ENCODE peak calls at places on chromosomes 1 and 21, in seven cellular contexts. P is mesenchymal stem cell, Z is H9, G is neuronal stem cell, B is trophoblast cell, A is mesendoderm, D is H1. U is an unnamed sample.

GRCh38 chr1:26142165-26142564 is 16.7 kb upstream of the FAM110D start:
- DNase-seq in P (no peak), Z (no peak), G (no peak), B (no peak), A (no peak), D (peak), U (no peak)

GRCh38 chr1:221392453-221392852 is 349.4 kb downstream of the DUSP10 start:
- DNase-seq in P (peak), Z (no peak), G (no peak), B (no peak), A (no peak), D (no peak), U (peak)

GRCh38 chr1:115426990-115427389 is 88.9 kb upstream of the NGF start:
- DNase-seq in P (no peak), Z (no peak), G (no peak), B (no peak), A (no peak), D (no peak), U (no peak)

GRCh38 chr21:42684109-42684916 is 30.9 kb downstream of the PDE9A start:
- DNase-seq in P (no peak), Z (no peak), G (no peak), B (no peak), A (no peak), D (no peak), U (no peak)

GRCh38 chr1:37189111-37189510 is 154.8 kb upstream of the GRIK3 start:
- DNase-seq in P (no peak), Z (no peak), G (no peak), B (no peak), A (no peak), D (no peak), U (no peak)

GRCh38 chr1:6178751-6179563 is 1.2 kb downstream of the CHD5 start:
- DNase-seq in P (no peak), Z (peak), G (no peak), B (no peak), A (peak), D (peak), U (no peak)

GRCh38 chr1:153649867-153650235 is 8.7 kb upstream of the SNAPIN start:
- DNase-seq in P (no peak), Z (no peak), G (no peak), B (no peak), A (no peak), D (no peak), U (no peak)

GRCh38 chr1:44489481-44489880 is 84.4 kb downstream of the RNF220 start:
- DNase-seq in P (peak), Z (no peak), G (peak), B (peak), A (no peak), D (no peak), U (peak)

GRCh38 chr21:26091480-26092018 is 79.0 kb downstream of the APP start:
- DNase-seq in P (no peak), Z (no peak), G (no peak), B (peak), A (peak), D (no peak), U (no peak)

GRCh38 chr21:28669331-28669730 is 323.3 kb downstream of the LTN1 start:
- DNase-seq in P (no peak), Z (no peak), G (no peak), B (no peak), A (no peak), D (no peak), U (no peak)

GRCh38 chr1:171115280-171115897 is 24.7 kb downstream of the FMO3 start:
- DNase-seq in P (no peak), Z (no peak), G (no peak), B (no peak), A (no peak), D (no peak), U (no peak)

GRCh38 chr1:213186168-213186567 is 135.1 kb downstream of the RPS6KC1 start:
- DNase-seq in P (no peak), Z (no peak), G (no peak), B (no peak), A (no peak), D (no peak), U (no peak)

GRCh38 chr1:213179784-213180183 is 128.7 kb downstream of the RPS6KC1 start:
- DNase-seq in P (no peak), Z (no peak), G (no peak), B (no peak), A (no peak), D (no peak), U (no peak)

GRCh38 chr1:213180833-213181232 is 129.8 kb downstream of the RPS6KC1 start:
- DNase-seq in P (no peak), Z (no peak), G (no peak), B (no peak), A (no peak), D (no peak), U (no peak)

GRCh38 chr1:213183036-213183672 is 132.1 kb downstream of the RPS6KC1 start:
- DNase-seq in P (no peak), Z (no peak), G (no peak), B (no peak), A (no peak), D (no peak), U (no peak)
- H2BK120ac ChIP-seq in P (no peak), Z (no peak), G (no peak), B (no peak), A (no peak), D (no peak), U (no peak)

DNA sequence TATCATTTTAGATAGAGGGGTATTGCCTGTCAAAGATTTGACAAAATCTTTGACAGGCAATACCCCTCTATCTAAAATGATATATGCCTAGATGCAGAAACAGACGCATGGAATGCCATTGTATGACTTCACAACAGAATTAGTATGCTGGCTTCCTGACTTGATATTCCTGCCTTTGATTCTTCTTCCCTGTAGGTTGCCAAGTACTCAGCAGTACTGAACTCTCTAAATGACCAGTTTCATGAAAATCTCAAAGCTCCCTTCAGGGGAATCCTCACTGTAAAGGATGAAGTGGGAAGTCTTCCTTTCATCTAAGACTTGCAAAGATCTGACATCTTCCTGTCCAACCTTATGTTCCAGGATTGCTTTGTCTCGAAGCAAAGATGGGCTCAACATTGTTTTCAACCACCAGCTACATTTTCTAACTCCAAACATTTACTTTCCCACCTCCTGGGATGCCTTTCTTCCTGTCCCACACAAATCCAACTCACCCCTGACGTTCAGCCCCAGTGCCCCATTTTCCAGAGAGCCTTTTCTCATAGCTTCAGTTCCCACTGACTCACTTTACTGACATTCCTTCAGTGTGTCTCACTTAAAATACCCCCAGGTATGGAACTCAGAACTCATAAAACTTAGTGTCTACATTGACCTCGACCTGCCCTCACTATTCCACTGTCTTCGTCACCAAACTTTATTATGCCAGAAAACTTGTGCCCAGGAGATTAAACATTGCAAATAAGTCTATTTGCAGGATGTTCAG is 67.3 kb upstream of the KCNJ6 start:
- DNase-seq in P (no peak), Z (no peak), G (no peak), B (peak), A (no peak), D (no peak), U (no peak)
- H2BK120ac ChIP-seq in P (no peak), Z (no peak), G (no peak), B (no peak), A (no peak), D (no peak), U (no peak)

GRCh38 chr21:33799378-33800090 is 116.1 kb downstream of the ATP5PO start:
- DNase-seq in P (no peak), Z (no peak), G (peak), B (peak), A (no peak), D (no peak), U (no peak)

GRCh38 chr21:33800753-33801423 is 114.7 kb downstream of the ATP5PO start:
- DNase-seq in P (no peak), Z (no peak), G (no peak), B (peak), A (no peak), D (no peak), U (no peak)

GRCh38 chr21:33802458-33802857 is 113.1 kb downstream of the ATP5PO start:
- DNase-seq in P (no peak), Z (no peak), G (no peak), B (no peak), A (no peak), D (no peak), U (no peak)

GRCh38 chr21:33797565-33797964 is 118.0 kb downstream of the ATP5PO start:
- DNase-seq in P (no peak), Z (no peak), G (no peak), B (no peak), A (no peak), D (no peak), U (no peak)

DNA sequence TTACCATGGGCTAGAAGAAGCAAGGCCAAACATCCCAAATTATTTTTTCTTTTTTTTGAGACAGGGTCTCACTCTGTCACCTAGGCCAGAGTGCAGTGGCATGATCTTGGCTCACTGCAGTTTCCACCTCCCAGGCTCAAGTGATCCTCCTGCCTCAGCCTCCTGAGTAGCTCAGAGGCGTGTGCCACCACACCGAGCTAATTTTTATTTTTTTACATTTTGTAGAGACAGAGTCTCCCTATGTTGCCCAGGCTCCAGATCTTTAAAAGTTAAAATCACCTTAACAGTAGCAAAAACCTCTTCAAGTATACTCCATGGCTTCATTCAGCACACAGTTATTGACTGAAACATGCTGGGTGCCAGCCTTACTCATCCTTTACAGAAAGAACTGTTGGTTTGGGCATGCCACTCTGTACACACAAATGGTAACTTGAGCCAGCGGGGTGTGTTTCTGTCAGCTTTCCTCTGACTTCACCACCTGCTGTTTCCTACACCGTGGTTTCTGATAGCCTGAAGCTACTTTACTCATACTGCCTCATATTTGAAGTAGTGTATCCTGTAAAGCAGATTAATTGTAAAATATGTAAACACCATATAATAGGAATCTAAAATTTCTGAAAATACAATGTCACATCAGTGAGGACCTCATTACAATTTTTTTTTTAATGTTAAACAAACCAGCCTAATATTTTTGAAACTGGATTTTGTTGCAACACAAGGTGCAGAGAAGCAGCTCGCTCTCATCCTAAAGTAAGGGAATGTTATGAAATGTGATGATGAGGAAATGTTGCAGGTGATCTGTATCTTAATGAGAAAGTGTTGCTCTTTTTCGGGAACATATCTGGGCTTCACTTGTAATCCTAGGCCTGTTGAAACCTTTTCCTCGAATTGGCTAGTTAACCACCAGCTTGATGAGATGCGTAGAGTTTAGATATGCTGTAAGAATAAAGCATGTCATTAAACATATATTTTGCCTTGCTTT is 113.9 kb downstream of the ATP5PO start:
- DNase-seq in P (peak), Z (no peak), G (no peak), B (peak), A (peak), D (no peak), U (peak)
- H2BK120ac ChIP-seq in P (no peak), Z (no peak), G (no peak), B (no peak), A (no peak), D (no peak), U (no peak)

DNA sequence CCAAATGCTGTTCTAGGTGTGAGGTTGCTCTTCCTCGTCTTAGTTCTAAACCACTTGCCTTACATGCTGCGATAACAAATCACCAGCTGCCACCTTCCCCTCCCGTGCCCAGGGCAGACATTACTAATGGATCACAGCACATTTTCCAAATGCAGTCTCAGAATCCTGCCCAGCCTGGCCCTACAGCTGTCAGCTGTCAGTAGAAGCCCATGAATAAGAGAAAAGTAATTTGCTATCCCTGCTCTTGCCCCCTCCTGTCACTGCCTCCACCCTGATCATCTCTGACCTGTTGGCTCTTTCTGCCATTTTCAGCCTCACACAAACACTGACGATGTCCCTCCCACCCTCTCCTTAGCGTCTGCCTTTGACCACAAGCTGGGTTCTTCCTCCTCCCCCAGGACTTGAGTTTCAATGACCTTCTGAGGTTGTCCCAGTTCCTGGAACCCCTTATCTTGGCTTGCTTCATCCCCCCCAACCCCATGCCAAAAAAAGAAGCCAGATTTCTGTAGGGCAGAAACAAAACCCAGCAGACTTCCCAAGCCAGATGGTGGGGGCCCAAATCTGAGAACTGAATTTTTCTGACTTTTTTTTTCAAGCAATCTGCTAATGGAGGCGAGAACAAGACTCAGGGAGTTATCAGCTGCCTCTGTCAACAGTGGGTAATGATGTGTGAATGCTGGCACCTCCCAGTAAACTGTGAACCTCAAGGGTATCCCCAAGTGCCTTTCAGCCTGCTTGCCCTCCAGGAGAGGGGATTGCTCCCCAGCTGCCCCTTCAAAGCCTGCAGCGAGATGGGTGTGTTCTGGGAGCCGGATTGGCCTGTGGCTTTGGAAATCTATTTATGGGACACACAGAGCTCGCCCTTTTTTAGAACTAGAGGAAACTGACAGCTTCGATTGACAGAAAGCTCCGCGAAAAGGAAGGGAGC is 216.5 kb upstream of the VAMP3 start:
- DNase-seq in P (no peak), Z (no peak), G (no peak), B (no peak), A (peak), D (no peak), U (no peak)
- H2BK120ac ChIP-seq in P (peak), Z (no peak), G (no peak), B (no peak), A (no peak), D (no peak), U (no peak)

GRCh38 chr1:66761273-66761672 is 9.0 kb downstream of the DYNLT5 start:
- DNase-seq in P (peak), Z (no peak), G (no peak), B (peak), A (no peak), D (no peak), U (peak)
- H2BK120ac ChIP-seq in P (no peak), Z (no peak), G (no peak), B (no peak), A (no peak), D (no peak), U (no peak)

GRCh38 chr1:202800742-202801141 is 7.5 kb downstream of the KDM5B start:
- DNase-seq in P (no peak), Z (no peak), G (no peak), B (no peak), A (no peak), D (no peak), U (no peak)
- H2BK120ac ChIP-seq in P (no peak), Z (no peak), G (no peak), B (no peak), A (no peak), D (no peak), U (no peak)